ENCODE peak calls at places on chromosomes 3 and 15, in seven cellular contexts. One of them, this sample, is unnamed. For H3K79me2, the result is how much of the 10 kb centered on the place peaks cover.

GRCh38 chr15:93779341-93779740 is 452.0 kb upstream of the MCTP2 start:
- DNase-seq in DND-41: no peak
- DNase-seq in HepG2: no peak
- DNase-seq in PC-3: no peak
- DNase-seq in GM23248: no peak
- DNase-seq in GM23338: no peak
- DNase-seq in astrocyte: no peak
- DNase-seq in this sample: no peak

GRCh38 chr3:168327836-168328235 is 232.1 kb upstream of the GOLIM4 start:
- DNase-seq in GM23338: no peak
- DNase-seq in GM23248: no peak
- DNase-seq in DND-41: no peak
- DNase-seq in astrocyte: no peak
- DNase-seq in HepG2: no peak
- DNase-seq in PC-3: no peak
- DNase-seq in this sample: no peak

GRCh38 chr15:45355860-45356259 is 22.5 kb downstream of the GATM start:
- DNase-seq in PC-3: no peak
- DNase-seq in GM23338: no peak
- DNase-seq in GM23248: no peak
- DNase-seq in astrocyte: no peak
- DNase-seq in HepG2: no peak
- DNase-seq in DND-41: no peak
- DNase-seq in this sample: no peak

GRCh38 chr15:39118510-39118909 is 462.4 kb upstream of the THBS1 start:
- DNase-seq in HepG2: no peak
- DNase-seq in DND-41: no peak
- DNase-seq in PC-3: peak
- DNase-seq in GM23338: no peak
- DNase-seq in GM23248: peak
- DNase-seq in astrocyte: peak
- DNase-seq in this sample: no peak

GRCh38 chr3:22372292-22372949 is 621.4 kb upstream of the ZNF385D start:
- DNase-seq in HepG2: no peak
- DNase-seq in PC-3: no peak
- DNase-seq in astrocyte: no peak
- DNase-seq in GM23248: peak
- DNase-seq in GM23338: peak
- DNase-seq in DND-41: no peak
- DNase-seq in this sample: peak

GRCh38 chr3:191648787-191649186 is 187.8 kb downstream of the PYDC2 start:
- DNase-seq in PC-3: peak
- DNase-seq in astrocyte: no peak
- DNase-seq in DND-41: no peak
- DNase-seq in HepG2: no peak
- DNase-seq in GM23248: no peak
- DNase-seq in GM23338: no peak
- DNase-seq in this sample: no peak

GRCh38 chr3:50347187-50347813 is 1.8 kb upstream of the ZMYND10 start:
- DNase-seq in GM23338: peak
- DNase-seq in HepG2: peak
- DNase-seq in DND-41: peak
- DNase-seq in PC-3: peak
- DNase-seq in astrocyte: peak
- DNase-seq in GM23248: peak
- DNase-seq in this sample: peak

GRCh38 chr3:149658444-149659172 is 783 bp upstream of the WWTR1 start:
- DNase-seq in astrocyte: peak
- DNase-seq in DND-41: no peak
- DNase-seq in GM23248: peak
- DNase-seq in GM23338: peak
- DNase-seq in PC-3: peak
- DNase-seq in HepG2: no peak
- DNase-seq in this sample: peak

GRCh38 chr3:173258721-173259120 is 117.7 kb upstream of the SPATA16 start:
- DNase-seq in DND-41: no peak
- DNase-seq in PC-3: no peak
- DNase-seq in astrocyte: no peak
- DNase-seq in GM23338: no peak
- DNase-seq in HepG2: no peak
- DNase-seq in GM23248: no peak
- DNase-seq in this sample: no peak

GRCh38 chr15:77098572-77098971 is 27.7 kb upstream of the TSPAN3 start:
- DNase-seq in HepG2: no peak
- DNase-seq in astrocyte: no peak
- DNase-seq in GM23338: no peak
- DNase-seq in PC-3: no peak
- DNase-seq in GM23248: no peak
- DNase-seq in DND-41: no peak
- DNase-seq in this sample: no peak

GRCh38 chr3:179716811-179717210 is 64.0 kb downstream of the USP13 start:
- DNase-seq in astrocyte: peak
- DNase-seq in DND-41: no peak
- DNase-seq in PC-3: no peak
- DNase-seq in GM23338: no peak
- DNase-seq in HepG2: no peak
- DNase-seq in GM23248: peak
- DNase-seq in this sample: no peak

GRCh38 chr3:160395297-160395696 is 3.7 kb downstream of the IFT80 start:
- DNase-seq in PC-3: peak
- DNase-seq in astrocyte: peak
- DNase-seq in DND-41: no peak
- DNase-seq in GM23338: no peak
- DNase-seq in GM23248: peak
- DNase-seq in HepG2: no peak
- DNase-seq in this sample: peak

GRCh38 chr15:32029862-32030781 is at the start of gene CHRNA7:
- DNase-seq in DND-41: no peak
- DNase-seq in GM23248: peak
- DNase-seq in HepG2: peak
- DNase-seq in astrocyte: peak
- DNase-seq in PC-3: peak
- DNase-seq in GM23338: peak
- DNase-seq in this sample: peak

GRCh38 chr15:60840703-60841411 is 361.9 kb upstream of the ICE2 start:
- DNase-seq in PC-3: no peak
- DNase-seq in GM23248: no peak
- DNase-seq in GM23338: no peak
- DNase-seq in HepG2: no peak
- DNase-seq in astrocyte: no peak
- DNase-seq in DND-41: peak
- DNase-seq in this sample: peak

GRCh38 chr3:3200632-3201212 is 21.2 kb upstream of the CRBN start:
- DNase-seq in HepG2: peak
- DNase-seq in PC-3: peak
- DNase-seq in GM23248: peak
- DNase-seq in GM23338: peak
- DNase-seq in astrocyte: peak
- DNase-seq in DND-41: peak
- DNase-seq in this sample: peak

GRCh38 chr3:39220551-39221530 is 28.4 kb upstream of the XIRP1 start:
- DNase-seq in astrocyte: no peak
- DNase-seq in GM23248: no peak
- DNase-seq in GM23338: no peak
- DNase-seq in DND-41: no peak
- DNase-seq in HepG2: no peak
- DNase-seq in PC-3: no peak
- DNase-seq in this sample: no peak

GRCh38 chr15:35455201-35455600 is 90.8 kb downstream of the DPH6 start:
- DNase-seq in GM23248: peak
- DNase-seq in DND-41: no peak
- DNase-seq in astrocyte: peak
- DNase-seq in PC-3: no peak
- DNase-seq in HepG2: no peak
- DNase-seq in GM23338: no peak
- DNase-seq in this sample: no peak

GRCh38 chr3:32435911-32436815 is 44.5 kb downstream of the CMTM7 start:
- DNase-seq in GM23338: no peak
- DNase-seq in GM23248: peak
- DNase-seq in HepG2: no peak
- DNase-seq in DND-41: peak
- DNase-seq in astrocyte: no peak
- DNase-seq in PC-3: no peak
- DNase-seq in this sample: no peak

GRCh38 chr3:17040322-17040721 is 155.6 kb downstream of the PLCL2 start:
- DNase-seq in astrocyte: no peak
- DNase-seq in HepG2: no peak
- DNase-seq in PC-3: no peak
- DNase-seq in DND-41: no peak
- DNase-seq in GM23248: no peak
- DNase-seq in GM23338: no peak
- DNase-seq in this sample: no peak

GRCh38 chr3:8343058-8343457 is 158.6 kb upstream of the LMCD1 start:
- DNase-seq in DND-41: no peak
- DNase-seq in HepG2: no peak
- DNase-seq in GM23338: no peak
- DNase-seq in GM23248: no peak
- DNase-seq in astrocyte: no peak
- DNase-seq in PC-3: no peak
- DNase-seq in this sample: no peak

GRCh38 chr3:53594276-53594675 is 99.9 kb downstream of the CACNA1D start:
- DNase-seq in HepG2: no peak
- DNase-seq in PC-3: no peak
- DNase-seq in GM23248: no peak
- DNase-seq in astrocyte: no peak
- DNase-seq in GM23338: no peak
- DNase-seq in DND-41: no peak
- DNase-seq in this sample: no peak

GRCh38 chr3:172034786-172035685 is 4.3 kb upstream of the FNDC3B start:
- DNase-seq in GM23338: peak
- DNase-seq in DND-41: no peak
- DNase-seq in astrocyte: no peak
- DNase-seq in HepG2: no peak
- DNase-seq in PC-3: peak
- DNase-seq in GM23248: peak
- DNase-seq in this sample: peak

GRCh38 chr15:100651253-100651652 is 48.9 kb downstream of the ASB7 start:
- DNase-seq in GM23338: no peak
- DNase-seq in GM23248: peak
- DNase-seq in DND-41: no peak
- DNase-seq in HepG2: no peak
- DNase-seq in astrocyte: no peak
- DNase-seq in PC-3: peak
- DNase-seq in this sample: no peak

GRCh38 chr3:71088019-71088711 is 495.4 kb downstream of the FOXP1 start:
- DNase-seq in astrocyte: no peak
- DNase-seq in PC-3: no peak
- DNase-seq in GM23338: no peak
- DNase-seq in GM23248: no peak
- DNase-seq in HepG2: peak
- DNase-seq in DND-41: no peak
- DNase-seq in this sample: no peak
- H3K79me2 ChIP-seq in astrocyte: half or more
- H3K79me2 ChIP-seq in PC-3: under half
- H3K79me2 ChIP-seq in GM23338: under half
- H3K79me2 ChIP-seq in GM23248: under half
- H3K79me2 ChIP-seq in HepG2: under half
- H3K79me2 ChIP-seq in DND-41: half or more
- H3K79me2 ChIP-seq in this sample: under half

GRCh38 chr15:80518522-80518921 is 114.3 kb downstream of the ARNT2 start:
- DNase-seq in astrocyte: no peak
- DNase-seq in HepG2: no peak
- DNase-seq in PC-3: no peak
- DNase-seq in GM23338: no peak
- DNase-seq in GM23248: no peak
- DNase-seq in DND-41: no peak
- DNase-seq in this sample: no peak
- H3K79me2 ChIP-seq in astrocyte: under half
- H3K79me2 ChIP-seq in HepG2: under half
- H3K79me2 ChIP-seq in PC-3: under half
- H3K79me2 ChIP-seq in GM23338: under half
- H3K79me2 ChIP-seq in GM23248: under half
- H3K79me2 ChIP-seq in DND-41: under half
- H3K79me2 ChIP-seq in this sample: under half

DNA sequence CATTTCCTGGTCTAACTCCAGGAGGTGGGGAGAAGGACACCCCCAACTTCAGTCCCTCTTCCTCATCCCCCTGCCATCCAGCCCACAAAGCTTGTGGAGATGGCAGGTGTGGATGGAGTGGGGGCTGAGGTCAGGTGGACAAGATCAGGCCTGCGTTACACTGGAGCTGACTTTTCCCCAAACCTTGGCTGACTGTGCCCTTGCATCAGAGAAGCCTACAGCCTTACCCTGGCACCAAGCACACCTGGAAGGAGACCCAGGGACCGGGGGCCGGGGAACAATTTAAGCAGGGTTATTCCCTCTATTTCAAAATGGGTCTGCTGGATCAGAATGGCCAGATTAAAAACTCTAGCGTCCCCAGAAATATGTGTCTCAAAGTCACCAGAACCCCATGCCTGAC is 14.4 kb downstream of the TNK2 start:
- DNase-seq in GM23248: no peak
- DNase-seq in HepG2: no peak
- DNase-seq in GM23338: no peak
- DNase-seq in PC-3: no peak
- DNase-seq in DND-41: no peak
- DNase-seq in astrocyte: no peak
- DNase-seq in this sample: no peak
- H3K79me2 ChIP-seq in GM23248: half or more
- H3K79me2 ChIP-seq in HepG2: under half
- H3K79me2 ChIP-seq in GM23338: under half
- H3K79me2 ChIP-seq in PC-3: under half
- H3K79me2 ChIP-seq in DND-41: under half
- H3K79me2 ChIP-seq in astrocyte: half or more
- H3K79me2 ChIP-seq in this sample: under half

GRCh38 chr15:67157779-67158366 is 92.5 kb downstream of the SMAD3 start:
- DNase-seq in GM23248: no peak
- DNase-seq in astrocyte: no peak
- DNase-seq in HepG2: no peak
- DNase-seq in DND-41: no peak
- DNase-seq in PC-3: no peak
- DNase-seq in GM23338: no peak
- DNase-seq in this sample: no peak

GRCh38 chr15:67161412-67161811 is 93.0 kb downstream of the AAGAB start:
- DNase-seq in astrocyte: no peak
- DNase-seq in HepG2: no peak
- DNase-seq in GM23338: no peak
- DNase-seq in DND-41: no peak
- DNase-seq in PC-3: no peak
- DNase-seq in GM23248: no peak
- DNase-seq in this sample: no peak

GRCh38 chr15:67156834-67157233 is 91.4 kb downstream of the SMAD3 start:
- DNase-seq in GM23248: no peak
- DNase-seq in PC-3: no peak
- DNase-seq in astrocyte: no peak
- DNase-seq in HepG2: no peak
- DNase-seq in GM23338: no peak
- DNase-seq in DND-41: no peak
- DNase-seq in this sample: no peak

GRCh38 chr15:67156426-67156825 is 91.0 kb downstream of the SMAD3 start:
- DNase-seq in DND-41: no peak
- DNase-seq in PC-3: peak
- DNase-seq in HepG2: no peak
- DNase-seq in GM23248: no peak
- DNase-seq in GM23338: no peak
- DNase-seq in astrocyte: no peak
- DNase-seq in this sample: no peak

DNA sequence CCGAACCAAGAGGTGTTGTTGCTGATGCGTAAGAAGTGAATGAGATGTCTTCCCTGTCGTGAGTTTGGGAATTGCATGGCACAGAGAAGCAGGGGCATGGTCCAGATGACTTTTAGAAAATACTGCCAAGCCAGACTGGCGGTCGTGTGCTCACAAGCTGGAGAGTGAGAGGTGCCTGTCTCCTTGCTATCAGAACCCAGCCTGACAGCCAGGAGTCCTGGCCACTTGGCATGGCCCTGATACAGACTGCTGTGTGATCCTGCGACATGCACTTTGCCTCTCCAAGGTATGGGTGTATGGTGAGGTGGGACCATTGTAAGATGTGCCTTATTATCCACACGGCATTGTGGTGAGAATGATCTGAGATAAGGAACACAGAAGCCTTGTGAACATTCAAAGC is 93.0 kb downstream of the SMAD3 start:
- DNase-seq in PC-3: no peak
- DNase-seq in GM23248: no peak
- DNase-seq in astrocyte: no peak
- DNase-seq in HepG2: no peak
- DNase-seq in GM23338: no peak
- DNase-seq in DND-41: no peak
- DNase-seq in this sample: no peak
- H3K79me2 ChIP-seq in PC-3: half or more
- H3K79me2 ChIP-seq in GM23248: half or more
- H3K79me2 ChIP-seq in astrocyte: half or more
- H3K79me2 ChIP-seq in HepG2: under half
- H3K79me2 ChIP-seq in GM23338: under half
- H3K79me2 ChIP-seq in DND-41: under half
- H3K79me2 ChIP-seq in this sample: under half